ENCODE peak calls at places on chromosomes 13 and 19, in six cellular contexts. One of them, this sample, is unnamed. For H3K4me1, the result is how much of the 10 kb centered on the place peaks cover.

GRCh38 chr19:57687363-57688010 is 5.7 kb downstream of the ZNF551 start:
- DNase-seq in neural progenitor cell: no peak
- DNase-seq in H9: no peak
- DNase-seq in DND-41: no peak
- DNase-seq in IMR-90: no peak
- DNase-seq in fibroblast of lung: no peak
- DNase-seq in this sample: no peak

GRCh38 chr19:5985098-5985783 is 7.3 kb upstream of the RANBP3 start:
- DNase-seq in neural progenitor cell: no peak
- DNase-seq in H9: no peak
- DNase-seq in DND-41: no peak
- DNase-seq in IMR-90: peak
- DNase-seq in fibroblast of lung: peak
- DNase-seq in this sample: no peak

GRCh38 chr19:49421878-49422202 is 1.4 kb downstream of the PTH2 start:
- DNase-seq in neural progenitor cell: no peak
- DNase-seq in H9: no peak
- DNase-seq in DND-41: no peak
- DNase-seq in IMR-90: no peak
- DNase-seq in fibroblast of lung: no peak
- DNase-seq in this sample: no peak

GRCh38 chr19:3346677-3347353 is 19.6 kb upstream of the NFIC start:
- DNase-seq in neural progenitor cell: no peak
- DNase-seq in H9: no peak
- DNase-seq in DND-41: no peak
- DNase-seq in IMR-90: no peak
- DNase-seq in fibroblast of lung: peak
- DNase-seq in this sample: peak

GRCh38 chr13:77026255-77026782 is 640 bp downstream of the FBXL3 start:
- DNase-seq in neural progenitor cell: peak
- DNase-seq in H9: peak
- DNase-seq in DND-41: peak
- DNase-seq in IMR-90: peak
- DNase-seq in fibroblast of lung: peak
- DNase-seq in this sample: peak

GRCh38 chr13:51525567-51526165 is 58.6 kb upstream of the WDFY2 start:
- DNase-seq in neural progenitor cell: no peak
- DNase-seq in H9: no peak
- DNase-seq in DND-41: no peak
- DNase-seq in IMR-90: peak
- DNase-seq in fibroblast of lung: no peak
- DNase-seq in this sample: no peak

GRCh38 chr13:39259371-39259770 is 221.1 kb downstream of the NHLRC3 start:
- DNase-seq in neural progenitor cell: no peak
- DNase-seq in H9: no peak
- DNase-seq in DND-41: no peak
- DNase-seq in IMR-90: no peak
- DNase-seq in fibroblast of lung: no peak
- DNase-seq in this sample: no peak

GRCh38 chr13:45658586-45659235 is 43.2 kb upstream of the ERICH6B start:
- DNase-seq in neural progenitor cell: no peak
- DNase-seq in H9: no peak
- DNase-seq in DND-41: no peak
- DNase-seq in IMR-90: peak
- DNase-seq in fibroblast of lung: no peak
- DNase-seq in this sample: no peak

GRCh38 chr13:113845055-113845454 is 18.8 kb downstream of the GAS6 start:
- DNase-seq in neural progenitor cell: no peak
- DNase-seq in H9: no peak
- DNase-seq in DND-41: no peak
- DNase-seq in IMR-90: no peak
- DNase-seq in fibroblast of lung: no peak
- DNase-seq in this sample: peak

DNA sequence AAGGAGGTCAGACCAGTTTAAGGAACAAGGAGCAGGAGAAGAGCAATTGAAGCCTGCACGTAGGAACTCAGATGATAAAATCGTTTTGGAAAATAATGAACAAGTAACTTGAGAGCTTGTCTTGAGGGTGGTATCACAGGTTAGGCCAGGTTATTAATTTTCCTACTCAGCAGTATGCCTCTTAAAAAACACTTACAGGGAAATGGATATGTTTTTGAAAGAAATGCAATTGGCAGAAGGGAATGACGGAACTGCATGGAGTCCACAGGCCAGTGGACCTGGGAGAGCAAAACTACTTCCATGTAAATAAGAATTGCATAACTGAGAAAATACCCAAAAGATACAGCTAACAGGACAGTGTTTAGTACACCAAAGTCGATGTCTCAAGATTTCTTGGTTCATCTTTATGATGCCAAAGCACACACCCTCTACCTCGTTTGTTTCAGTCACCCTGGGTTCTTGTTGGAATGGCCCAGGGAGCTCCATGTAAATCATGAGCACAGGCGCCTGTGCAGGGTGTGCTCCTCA is 35.2 kb downstream of the MBNL2 start:
- DNase-seq in neural progenitor cell: no peak
- DNase-seq in H9: no peak
- DNase-seq in DND-41: no peak
- DNase-seq in IMR-90: no peak
- DNase-seq in fibroblast of lung: no peak
- DNase-seq in this sample: no peak
- H3K9ac ChIP-seq in neural progenitor cell: no peak
- H3K9ac ChIP-seq in H9: no peak
- H3K9ac ChIP-seq in DND-41: no peak
- H3K9ac ChIP-seq in IMR-90: peak
- H3K9ac ChIP-seq in fibroblast of lung: peak
- H3K9ac ChIP-seq in this sample: no peak

GRCh38 chr13:20822406-20822805 is 48.6 kb upstream of the EEF1AKMT1 start:
- DNase-seq in neural progenitor cell: no peak
- DNase-seq in H9: no peak
- DNase-seq in DND-41: no peak
- DNase-seq in IMR-90: no peak
- DNase-seq in fibroblast of lung: no peak
- DNase-seq in this sample: no peak
- H3K4me1 ChIP-seq in neural progenitor cell: under half
- H3K4me1 ChIP-seq in H9: under half
- H3K4me1 ChIP-seq in DND-41: under half
- H3K4me1 ChIP-seq in IMR-90: under half
- H3K4me1 ChIP-seq in fibroblast of lung: under half
- H3K4me1 ChIP-seq in this sample: under half

GRCh38 chr19:18590273-18591272 is 2.0 kb downstream of the REX1BD start:
- DNase-seq in neural progenitor cell: peak
- DNase-seq in H9: peak
- DNase-seq in DND-41: peak
- DNase-seq in IMR-90: peak
- DNase-seq in fibroblast of lung: peak
- DNase-seq in this sample: peak

GRCh38 chr19:18587561-18587960 is 1.0 kb upstream of the REX1BD start:
- DNase-seq in neural progenitor cell: no peak
- DNase-seq in H9: no peak
- DNase-seq in DND-41: peak
- DNase-seq in IMR-90: no peak
- DNase-seq in fibroblast of lung: no peak
- DNase-seq in this sample: no peak

GRCh38 chr19:18588611-18589379 is at the start of gene REX1BD:
- DNase-seq in neural progenitor cell: peak
- DNase-seq in H9: peak
- DNase-seq in DND-41: peak
- DNase-seq in IMR-90: peak
- DNase-seq in fibroblast of lung: peak
- DNase-seq in this sample: peak

GRCh38 chr19:18587962-18588610 is 512 bp upstream of the REX1BD start:
- DNase-seq in neural progenitor cell: no peak
- DNase-seq in H9: peak
- DNase-seq in DND-41: no peak
- DNase-seq in IMR-90: no peak
- DNase-seq in fibroblast of lung: no peak
- DNase-seq in this sample: peak

GRCh38 chr19:18589380-18590272 is 1.0 kb downstream of the REX1BD start:
- DNase-seq in neural progenitor cell: peak
- DNase-seq in H9: peak
- DNase-seq in DND-41: peak
- DNase-seq in IMR-90: peak
- DNase-seq in fibroblast of lung: peak
- DNase-seq in this sample: peak
- TF ChIP-seq CTCF in neural progenitor cell: peak
- TF ChIP-seq CTCF in H9: no peak
- TF ChIP-seq CTCF in DND-41: peak
- TF ChIP-seq CTCF in IMR-90: peak
- TF ChIP-seq CTCF in fibroblast of lung: no peak
- TF ChIP-seq CTCF in this sample: no peak

GRCh38 chr13:30394798-30395191 is 27.5 kb upstream of the UBE2L5 start:
- DNase-seq in neural progenitor cell: no peak
- DNase-seq in H9: no peak
- DNase-seq in DND-41: no peak
- DNase-seq in IMR-90: peak
- DNase-seq in fibroblast of lung: peak
- DNase-seq in this sample: no peak

GRCh38 chr13:30400376-30400775 is 21.9 kb upstream of the UBE2L5 start:
- DNase-seq in neural progenitor cell: no peak
- DNase-seq in H9: no peak
- DNase-seq in DND-41: no peak
- DNase-seq in IMR-90: no peak
- DNase-seq in fibroblast of lung: no peak
- DNase-seq in this sample: no peak

GRCh38 chr13:30398601-30399072 is 23.7 kb upstream of the UBE2L5 start:
- DNase-seq in neural progenitor cell: no peak
- DNase-seq in H9: no peak
- DNase-seq in DND-41: no peak
- DNase-seq in IMR-90: peak
- DNase-seq in fibroblast of lung: no peak
- DNase-seq in this sample: no peak

GRCh38 chr13:30395192-30396158 is 26.8 kb upstream of the UBE2L5 start:
- DNase-seq in neural progenitor cell: peak
- DNase-seq in H9: peak
- DNase-seq in DND-41: peak
- DNase-seq in IMR-90: peak
- DNase-seq in fibroblast of lung: peak
- DNase-seq in this sample: peak

DNA sequence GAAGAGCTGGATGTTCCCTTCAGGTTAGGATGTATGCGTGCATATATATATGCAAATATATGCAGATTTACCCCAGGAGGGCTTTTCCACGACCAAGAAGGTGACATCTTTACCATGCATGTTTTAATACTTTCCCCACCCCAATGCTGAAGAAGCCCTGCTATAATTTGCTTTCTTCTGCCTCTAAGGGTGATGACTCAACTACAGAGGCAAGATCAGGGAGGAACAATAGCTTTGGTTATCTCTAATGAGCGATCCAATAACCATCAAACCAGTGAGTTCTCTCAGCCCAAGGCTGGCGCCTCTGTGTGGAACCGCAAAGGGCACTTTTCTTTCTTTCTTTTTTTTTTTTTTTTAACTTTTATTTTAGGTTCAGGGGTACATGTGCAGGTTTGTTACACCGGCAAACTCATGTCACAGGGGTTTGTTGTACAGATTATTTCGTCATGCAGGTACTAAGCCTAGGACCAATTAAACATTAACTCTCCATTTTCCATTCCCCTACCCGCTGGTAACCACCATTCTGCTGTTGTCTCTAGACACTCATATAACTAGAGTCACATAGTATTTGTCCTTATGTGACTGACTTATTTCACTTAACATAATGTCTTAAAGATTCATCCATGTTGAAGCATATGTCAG is 25.7 kb upstream of the UBE2L5 start:
- DNase-seq in neural progenitor cell: no peak
- DNase-seq in H9: no peak
- DNase-seq in DND-41: no peak
- DNase-seq in IMR-90: peak
- DNase-seq in fibroblast of lung: no peak
- DNase-seq in this sample: no peak
- H3K9ac ChIP-seq in neural progenitor cell: no peak
- H3K9ac ChIP-seq in H9: no peak
- H3K9ac ChIP-seq in DND-41: peak
- H3K9ac ChIP-seq in IMR-90: no peak
- H3K9ac ChIP-seq in fibroblast of lung: no peak
- H3K9ac ChIP-seq in this sample: no peak

DNA sequence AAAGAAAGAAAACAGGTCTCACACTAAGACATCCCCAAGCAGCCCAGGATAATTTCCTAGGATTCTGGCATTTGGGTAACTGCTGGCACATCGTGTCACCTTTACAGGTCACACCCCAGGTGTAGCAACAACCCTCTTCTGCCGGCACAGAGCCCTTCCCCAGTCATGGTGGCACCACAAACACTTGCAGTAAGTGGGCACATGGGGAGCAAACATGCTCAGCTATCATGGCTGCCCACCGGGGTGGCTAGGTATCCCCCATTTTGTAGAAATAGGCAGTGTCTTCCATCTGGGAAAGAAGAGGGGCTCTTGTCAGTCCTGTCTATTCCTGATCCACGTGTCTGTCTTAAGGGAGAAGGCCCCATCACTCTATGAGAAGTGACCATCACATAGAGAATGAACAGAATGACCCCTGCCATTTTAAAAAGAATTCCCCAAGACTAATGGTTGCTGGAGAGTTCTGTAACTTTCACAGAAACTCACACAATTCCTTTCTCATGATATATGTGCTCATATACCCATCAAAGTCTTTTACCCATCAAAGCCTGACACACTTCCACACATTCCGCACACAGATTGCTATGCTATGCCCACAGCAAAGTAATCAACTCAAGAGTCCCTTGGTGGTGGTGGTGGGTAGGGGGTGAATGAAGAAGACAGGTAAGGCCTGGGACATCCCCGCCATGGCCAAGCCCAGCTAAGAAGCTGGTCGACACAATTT is 33.3 kb downstream of the BRD4 start:
- DNase-seq in neural progenitor cell: no peak
- DNase-seq in H9: no peak
- DNase-seq in DND-41: peak
- DNase-seq in IMR-90: no peak
- DNase-seq in fibroblast of lung: no peak
- DNase-seq in this sample: no peak
- H3K4me1 ChIP-seq in neural progenitor cell: under half
- H3K4me1 ChIP-seq in H9: under half
- H3K4me1 ChIP-seq in DND-41: half or more
- H3K4me1 ChIP-seq in IMR-90: half or more
- H3K4me1 ChIP-seq in fibroblast of lung: half or more
- H3K4me1 ChIP-seq in this sample: under half

DNA sequence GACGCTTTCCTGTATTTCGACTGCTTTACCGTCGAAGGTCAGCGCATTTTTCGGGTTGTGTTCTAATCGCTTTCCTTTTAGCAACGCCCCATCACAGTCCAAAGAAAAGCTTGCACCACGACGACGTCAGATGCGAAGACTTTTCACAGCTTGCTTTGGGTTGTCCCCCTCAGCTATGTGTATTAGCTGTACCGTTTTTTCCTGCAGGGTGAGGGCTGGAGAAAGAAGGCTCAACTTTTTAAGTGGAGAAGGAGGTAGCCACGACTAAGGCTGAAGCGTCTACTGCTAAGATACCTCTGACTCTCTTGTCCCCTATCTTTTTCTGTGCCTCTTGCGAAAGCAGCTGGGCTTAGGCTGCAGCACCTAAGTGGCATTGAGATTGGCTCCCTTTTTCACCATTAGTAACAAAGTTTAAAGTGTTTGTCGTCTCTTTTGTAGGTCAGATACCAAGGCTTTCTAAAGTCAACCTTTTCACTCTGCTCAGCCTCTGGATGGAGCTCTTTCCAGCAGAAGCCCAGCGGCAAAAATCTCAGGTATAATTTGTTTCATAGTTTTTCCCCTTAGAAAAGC is 793 bp downstream of the CDADC1 start:
- DNase-seq in neural progenitor cell: peak
- DNase-seq in H9: no peak
- DNase-seq in DND-41: no peak
- DNase-seq in IMR-90: peak
- DNase-seq in fibroblast of lung: peak
- DNase-seq in this sample: no peak
- TF ChIP-seq CTCF in neural progenitor cell: no peak
- TF ChIP-seq CTCF in H9: peak
- TF ChIP-seq CTCF in DND-41: peak
- TF ChIP-seq CTCF in IMR-90: peak
- TF ChIP-seq CTCF in fibroblast of lung: peak
- TF ChIP-seq CTCF in this sample: peak